ENCODE peak calls at places on chromosomes 11 and 22, in six cellular contexts. One of them, this sample, is unnamed.
A peak's percentile ranks its signal among the peaks of the same experiment; 100 is the strongest.

GRCh38 chr22:43006016-43006505 is 8.9 kb downstream of the PACSIN2 start:
- DNase-seq in GM10248: no peak
- DNase-seq in foreskin fibroblast: no peak
- DNase-seq in Calu3: no peak
- DNase-seq in stomach: no peak
- DNase-seq in RWPE1: no peak
- DNase-seq in this sample: no peak

GRCh38 chr11:12086271-12087074 is 23.9 kb upstream of the MICAL2 start:
- DNase-seq in GM10248: no peak
- DNase-seq in foreskin fibroblast: peak; percentile 95
- DNase-seq in Calu3: peak; percentile 71
- DNase-seq in stomach: peak; percentile 57
- DNase-seq in RWPE1: peak; percentile 79
- DNase-seq in this sample: no peak

GRCh38 chr22:17999851-18000250 is 24.5 kb downstream of the MICAL3 start:
- DNase-seq in GM10248: no peak
- DNase-seq in foreskin fibroblast: no peak
- DNase-seq in Calu3: peak; percentile 28
- DNase-seq in stomach: no peak
- DNase-seq in RWPE1: no peak
- DNase-seq in this sample: no peak

GRCh38 chr22:39927544-39927943 is 26.7 kb downstream of the GRAP2 start:
- DNase-seq in GM10248: no peak
- DNase-seq in foreskin fibroblast: no peak
- DNase-seq in Calu3: no peak
- DNase-seq in stomach: no peak
- DNase-seq in RWPE1: no peak
- DNase-seq in this sample: peak; percentile 73

GRCh38 chr11:70711911-70712185 is 313.5 kb downstream of the CTTN start:
- DNase-seq in GM10248: no peak
- DNase-seq in foreskin fibroblast: no peak
- DNase-seq in Calu3: no peak
- DNase-seq in stomach: no peak
- DNase-seq in RWPE1: no peak
- DNase-seq in this sample: no peak

GRCh38 chr22:31062566-31063230 is 18.4 kb upstream of the SMTN start:
- DNase-seq in GM10248: no peak
- DNase-seq in foreskin fibroblast: peak; percentile 36
- DNase-seq in Calu3: no peak
- DNase-seq in stomach: no peak
- DNase-seq in RWPE1: no peak
- DNase-seq in this sample: no peak

GRCh38 chr11:59053387-59053786 is 32.7 kb upstream of the GLYATL1B start:
- DNase-seq in GM10248: no peak
- DNase-seq in foreskin fibroblast: peak; percentile 71
- DNase-seq in Calu3: peak; percentile 80
- DNase-seq in stomach: peak; percentile 70
- DNase-seq in RWPE1: no peak
- DNase-seq in this sample: peak; percentile 88

GRCh38 chr11:29676993-29677392 is 339.8 kb downstream of the KCNA4 start:
- DNase-seq in GM10248: no peak
- DNase-seq in foreskin fibroblast: no peak
- DNase-seq in Calu3: no peak
- DNase-seq in stomach: no peak
- DNase-seq in RWPE1: no peak
- DNase-seq in this sample: no peak

GRCh38 chr11:6594142-6594768 is 9.2 kb downstream of the RRP8 start:
- DNase-seq in GM10248: no peak
- DNase-seq in foreskin fibroblast: no peak
- DNase-seq in Calu3: no peak
- DNase-seq in stomach: no peak
- DNase-seq in RWPE1: no peak
- DNase-seq in this sample: no peak

GRCh38 chr11:117989351-117990102 is 3.3 kb downstream of the IL10RA start:
- DNase-seq in GM10248: no peak
- DNase-seq in foreskin fibroblast: no peak
- DNase-seq in Calu3: no peak
- DNase-seq in stomach: no peak
- DNase-seq in RWPE1: no peak
- DNase-seq in this sample: no peak

GRCh38 chr11:60169264-60169915 is 13.5 kb downstream of the MS4A6A start:
- DNase-seq in GM10248: no peak
- DNase-seq in foreskin fibroblast: no peak
- DNase-seq in Calu3: peak; percentile 90
- DNase-seq in stomach: peak; percentile 54
- DNase-seq in RWPE1: peak; percentile 53
- DNase-seq in this sample: peak; percentile 54

GRCh38 chr11:47057374-47057773 is 119.3 kb downstream of the ARFGAP2 start:
- DNase-seq in GM10248: no peak
- DNase-seq in foreskin fibroblast: no peak
- DNase-seq in Calu3: no peak
- DNase-seq in stomach: no peak
- DNase-seq in RWPE1: no peak
- DNase-seq in this sample: no peak

GRCh38 chr11:26575946-26576345 is 3.9 kb upstream of the MUC15 start:
- DNase-seq in GM10248: no peak
- DNase-seq in foreskin fibroblast: peak; percentile 34
- DNase-seq in Calu3: no peak
- DNase-seq in stomach: no peak
- DNase-seq in RWPE1: no peak
- DNase-seq in this sample: no peak

GRCh38 chr11:117818036-117818858 is 6.3 kb downstream of the FXYD2 start:
- DNase-seq in GM10248: peak; percentile 60
- DNase-seq in foreskin fibroblast: no peak
- DNase-seq in Calu3: no peak
- DNase-seq in stomach: no peak
- DNase-seq in RWPE1: peak; percentile 41
- DNase-seq in this sample: peak; percentile 84

GRCh38 chr11:120174866-120175265 is 36.0 kb upstream of the OAF start:
- DNase-seq in GM10248: no peak
- DNase-seq in foreskin fibroblast: no peak
- DNase-seq in Calu3: no peak
- DNase-seq in stomach: no peak
- DNase-seq in RWPE1: no peak
- DNase-seq in this sample: no peak

GRCh38 chr22:27845603-27846100 is 44.1 kb upstream of the MN1 start:
- DNase-seq in GM10248: no peak
- DNase-seq in foreskin fibroblast: no peak
- DNase-seq in Calu3: no peak
- DNase-seq in stomach: no peak
- DNase-seq in RWPE1: no peak
- DNase-seq in this sample: no peak

GRCh38 chr11:2314525-2315394 is 12.9 kb downstream of the TSPAN32 start:
- DNase-seq in GM10248: no peak
- DNase-seq in foreskin fibroblast: peak; percentile 77
- DNase-seq in Calu3: no peak
- DNase-seq in stomach: peak; percentile 86
- DNase-seq in RWPE1: no peak
- DNase-seq in this sample: no peak

GRCh38 chr11:107844041-107844440 is 14.5 kb downstream of the SLC35F2 start:
- DNase-seq in GM10248: no peak
- DNase-seq in foreskin fibroblast: peak; percentile 39
- DNase-seq in Calu3: peak; percentile 22
- DNase-seq in stomach: no peak
- DNase-seq in RWPE1: peak; percentile 73
- DNase-seq in this sample: peak; percentile 27

GRCh38 chr11:86577663-86578636 is 94.5 kb downstream of the ME3 start:
- DNase-seq in GM10248: no peak
- DNase-seq in foreskin fibroblast: peak; percentile 92
- DNase-seq in Calu3: peak; percentile 41
- DNase-seq in stomach: no peak
- DNase-seq in RWPE1: peak; percentile 80
- DNase-seq in this sample: no peak

GRCh38 chr11:84890706-84891105 is 736.4 kb downstream of the DLG2 start:
- DNase-seq in GM10248: no peak
- DNase-seq in foreskin fibroblast: no peak
- DNase-seq in Calu3: no peak
- DNase-seq in stomach: no peak
- DNase-seq in RWPE1: no peak
- DNase-seq in this sample: no peak

GRCh38 chr22:29727248-29727551 is 7.4 kb downstream of the CABP7 start:
- DNase-seq in GM10248: peak; percentile 71
- DNase-seq in foreskin fibroblast: peak; percentile 68
- DNase-seq in Calu3: peak; percentile 65
- DNase-seq in stomach: peak; percentile 47
- DNase-seq in RWPE1: no peak
- DNase-seq in this sample: peak; percentile 47

GRCh38 chr11:72254299-72254993 is 10.5 kb upstream of the PHOX2A start:
- DNase-seq in GM10248: no peak
- DNase-seq in foreskin fibroblast: no peak
- DNase-seq in Calu3: no peak
- DNase-seq in stomach: no peak
- DNase-seq in RWPE1: no peak
- DNase-seq in this sample: no peak

GRCh38 chr22:27120036-27120435 is 462.6 kb downstream of the MIAT start:
- DNase-seq in GM10248: no peak
- DNase-seq in foreskin fibroblast: no peak
- DNase-seq in Calu3: no peak
- DNase-seq in stomach: no peak
- DNase-seq in RWPE1: no peak
- DNase-seq in this sample: no peak

GRCh38 chr22:31929126-31929928 is 15.0 kb upstream of the YWHAH start:
- DNase-seq in GM10248: no peak
- DNase-seq in foreskin fibroblast: peak; percentile 74
- DNase-seq in Calu3: no peak
- DNase-seq in stomach: no peak
- DNase-seq in RWPE1: no peak
- DNase-seq in this sample: no peak

GRCh38 chr22:41036924-41037323 is 55.5 kb upstream of the EP300 start:
- DNase-seq in GM10248: no peak
- DNase-seq in foreskin fibroblast: no peak
- DNase-seq in Calu3: no peak
- DNase-seq in stomach: no peak
- DNase-seq in RWPE1: no peak
- DNase-seq in this sample: no peak

GRCh38 chr22:50059185-50059880 is 1.2 kb upstream of the TTLL8 start:
- DNase-seq in GM10248: no peak
- DNase-seq in foreskin fibroblast: peak; percentile 58
- DNase-seq in Calu3: no peak
- DNase-seq in stomach: no peak
- DNase-seq in RWPE1: peak; percentile 15
- DNase-seq in this sample: no peak

GRCh38 chr11:69642913-69643632 is 2.1 kb downstream of the CCND1 start:
- DNase-seq in GM10248: peak; percentile 87
- DNase-seq in foreskin fibroblast: peak; percentile 92
- DNase-seq in Calu3: peak; percentile 84
- DNase-seq in stomach: peak; percentile 85
- DNase-seq in RWPE1: no peak
- DNase-seq in this sample: peak; percentile 77

GRCh38 chr22:50027639-50028537 is 15.3 kb upstream of the IL17REL start:
- DNase-seq in GM10248: no peak
- DNase-seq in foreskin fibroblast: peak; percentile 17
- DNase-seq in Calu3: peak; percentile 44
- DNase-seq in stomach: peak; percentile 87
- DNase-seq in RWPE1: peak; percentile 54
- DNase-seq in this sample: peak; percentile 76

GRCh38 chr11:47328449-47329390 is 23.8 kb downstream of the MYBPC3 start:
- DNase-seq in GM10248: peak; percentile 64
- DNase-seq in foreskin fibroblast: no peak
- DNase-seq in Calu3: no peak
- DNase-seq in stomach: no peak
- DNase-seq in RWPE1: no peak
- DNase-seq in this sample: no peak

GRCh38 chr11:14773755-14774154 is 118.3 kb downstream of the CYP2R1 start:
- DNase-seq in GM10248: no peak
- DNase-seq in foreskin fibroblast: peak; percentile 4
- DNase-seq in Calu3: peak; percentile 2
- DNase-seq in stomach: no peak
- DNase-seq in RWPE1: no peak
- DNase-seq in this sample: peak; percentile 20
- TF ChIP-seq CTCF in GM10248: no peak
- TF ChIP-seq CTCF in foreskin fibroblast: peak; percentile 26
- TF ChIP-seq CTCF in Calu3: no peak
- TF ChIP-seq CTCF in stomach: no peak
- TF ChIP-seq CTCF in RWPE1: no peak
- TF ChIP-seq CTCF in this sample: peak; percentile 64

GRCh38 chr11:125110996-125111340 is 458 bp downstream of the TMEM218 start:
- DNase-seq in GM10248: no peak
- DNase-seq in foreskin fibroblast: peak; percentile 39
- DNase-seq in Calu3: peak; percentile 7
- DNase-seq in stomach: no peak
- DNase-seq in RWPE1: no peak
- DNase-seq in this sample: peak; percentile 23
- TF ChIP-seq CTCF in GM10248: no peak
- TF ChIP-seq CTCF in foreskin fibroblast: no peak
- TF ChIP-seq CTCF in Calu3: no peak
- TF ChIP-seq CTCF in stomach: no peak
- TF ChIP-seq CTCF in RWPE1: no peak
- TF ChIP-seq CTCF in this sample: no peak

GRCh38 chr22:45445031-45445710 is 31.7 kb downstream of the RIBC2 start:
- DNase-seq in GM10248: no peak
- DNase-seq in foreskin fibroblast: no peak
- DNase-seq in Calu3: no peak
- DNase-seq in stomach: no peak
- DNase-seq in RWPE1: no peak
- DNase-seq in this sample: no peak

GRCh38 chr22:45448431-45448830 is 34.9 kb downstream of the RIBC2 start:
- DNase-seq in GM10248: no peak
- DNase-seq in foreskin fibroblast: peak; percentile 57
- DNase-seq in Calu3: no peak
- DNase-seq in stomach: no peak
- DNase-seq in RWPE1: no peak
- DNase-seq in this sample: no peak

GRCh38 chr22:45444168-45444567 is 30.7 kb downstream of the RIBC2 start:
- DNase-seq in GM10248: no peak
- DNase-seq in foreskin fibroblast: no peak
- DNase-seq in Calu3: no peak
- DNase-seq in stomach: no peak
- DNase-seq in RWPE1: no peak
- DNase-seq in this sample: no peak

GRCh38 chr22:45450101-45450785 is 36.8 kb downstream of the RIBC2 start:
- DNase-seq in GM10248: no peak
- DNase-seq in foreskin fibroblast: peak; percentile 36
- DNase-seq in Calu3: no peak
- DNase-seq in stomach: no peak
- DNase-seq in RWPE1: no peak
- DNase-seq in this sample: no peak

DNA sequence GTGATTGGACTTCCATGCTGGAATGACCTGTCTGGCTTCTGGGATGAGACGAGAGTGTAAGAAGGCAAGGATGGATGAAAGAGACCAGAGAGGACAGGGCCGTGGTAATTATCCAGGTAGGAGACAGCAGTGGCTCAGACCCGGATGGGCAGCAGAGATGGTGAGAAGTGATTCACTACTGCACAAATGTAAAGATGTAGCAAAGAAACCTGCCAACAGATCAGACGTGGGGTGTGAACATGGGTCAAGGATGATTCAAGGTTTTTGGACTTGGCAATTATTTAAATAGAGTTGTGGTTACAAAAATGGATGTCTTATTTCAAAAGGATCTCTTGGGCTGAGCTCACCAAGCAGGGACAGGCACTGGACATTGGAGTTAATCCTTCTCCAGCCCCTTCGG is 32.7 kb downstream of the RIBC2 start:
- DNase-seq in GM10248: no peak
- DNase-seq in foreskin fibroblast: peak; percentile 67
- DNase-seq in Calu3: no peak
- DNase-seq in stomach: no peak
- DNase-seq in RWPE1: no peak
- DNase-seq in this sample: no peak
- TF ChIP-seq CTCF in GM10248: no peak
- TF ChIP-seq CTCF in foreskin fibroblast: no peak
- TF ChIP-seq CTCF in Calu3: no peak
- TF ChIP-seq CTCF in stomach: no peak
- TF ChIP-seq CTCF in RWPE1: no peak
- TF ChIP-seq CTCF in this sample: no peak

GRCh38 chr22:37887610-37888378 is 18.3 kb upstream of the MICALL1 start:
- DNase-seq in GM10248: no peak
- DNase-seq in foreskin fibroblast: peak; percentile 54
- DNase-seq in Calu3: no peak
- DNase-seq in stomach: no peak
- DNase-seq in RWPE1: peak; percentile 64
- DNase-seq in this sample: no peak
- TF ChIP-seq CTCF in GM10248: peak; percentile 22
- TF ChIP-seq CTCF in foreskin fibroblast: peak; percentile 81
- TF ChIP-seq CTCF in Calu3: peak; percentile 49
- TF ChIP-seq CTCF in stomach: peak; percentile 21
- TF ChIP-seq CTCF in RWPE1: peak; percentile 69
- TF ChIP-seq CTCF in this sample: no peak

This sample was measured in activated CD8-positive, alpha-beta T cell treated with anti-CD3 and anti-CD28 coated beads for 36 hours.